ENCODE peak calls at places on chromosomes 13 and 19, in five cellular contexts. P is effector memory CD4-positive, alpha-beta T cell; G is heart left ventricle; W is mesendoderm; R is PC-9. I is an unnamed sample. For H3K4me1, the result is how much of the 10 kb centered on the place peaks cover.

GRCh38 chr19:28288850-28289249 is 924.1 kb downstream of the UQCRFS1 start:
- DNase-seq in P (no peak), G (no peak), W (no peak), R (no peak), I (no peak)

GRCh38 chr13:110024646-110024980 is 238.2 kb upstream of the IRS2 start:
- DNase-seq in P (no peak), G (no peak), W (no peak), R (no peak), I (no peak)

GRCh38 chr13:98254541-98254940 is 77.5 kb upstream of the RNF113B start:
- DNase-seq in P (no peak), G (no peak), W (no peak), R (no peak), I (no peak)

GRCh38 chr19:38707512-38708114 is 36.7 kb downstream of the CAPN12 start:
- DNase-seq in P (no peak), G (peak), W (no peak), R (peak), I (peak)

GRCh38 chr13:65615506-65615905 is 1614.6 kb downstream of the PCDH9 start:
- DNase-seq in P (no peak), G (no peak), W (no peak), R (no peak), I (no peak)

GRCh38 chr19:35555301-35556005 is 8.0 kb downstream of the ATP4A start:
- DNase-seq in P (no peak), G (no peak), W (peak), R (no peak), I (no peak)

GRCh38 chr13:101695870-101696516 is 243.5 kb downstream of the ITGBL1 start:
- DNase-seq in P (no peak), G (peak), W (no peak), R (no peak), I (peak)

GRCh38 chr19:1027020-1027952 is 878 bp downstream of the CNN2 start:
- DNase-seq in P (no peak), G (no peak), W (peak), R (no peak), I (peak)

GRCh38 chr13:90974249-90974954 is 373.1 kb upstream of the MIR17HG start:
- DNase-seq in P (no peak), G (no peak), W (no peak), R (no peak), I (no peak)

GRCh38 chr13:57992416-57992815 is 360.9 kb downstream of the PCDH17 start:
- DNase-seq in P (no peak), G (no peak), W (no peak), R (no peak), I (no peak)

GRCh38 chr13:109871018-109871370 is 84.6 kb upstream of the IRS2 start:
- DNase-seq in P (no peak), G (no peak), W (no peak), R (peak), I (no peak)

GRCh38 chr19:37511186-37511585 is 4.4 kb downstream of the ZNF793 start:
- DNase-seq in P (no peak), G (no peak), W (no peak), R (no peak), I (no peak)

GRCh38 chr13:83286737-83287136 is 595.5 kb downstream of the SLITRK1 start:
- DNase-seq in P (no peak), G (no peak), W (no peak), R (no peak), I (no peak)

GRCh38 chr13:39410089-39410901 is 192.7 kb downstream of the LHFPL6 start:
- DNase-seq in P (no peak), G (no peak), W (peak), R (no peak), I (no peak)

GRCh38 chr13:21354721-21355120 is 104.4 kb downstream of the ZDHHC20 start:
- DNase-seq in P (no peak), G (no peak), W (no peak), R (no peak), I (no peak)

GRCh38 chr13:89239361-89240127 is 1568.4 kb downstream of the SLITRK5 start:
- DNase-seq in P (no peak), G (no peak), W (no peak), R (no peak), I (no peak)

GRCh38 chr19:49064029-49064629 is 489 bp downstream of the NTF4 start:
- DNase-seq in P (no peak), G (no peak), W (peak), R (no peak), I (no peak)

GRCh38 chr13:111005364-111005763 is 90.5 kb upstream of the ANKRD10 start:
- DNase-seq in P (no peak), G (peak), W (peak), R (no peak), I (no peak)

GRCh38 chr13:33606692-33607091 is 211.3 kb upstream of the RFC3 start:
- DNase-seq in P (no peak), G (no peak), W (peak), R (no peak), I (no peak)

GRCh38 chr13:25375727-25376358 is 4.1 kb downstream of the ATP8A2 start:
- DNase-seq in P (peak), G (no peak), W (peak), R (no peak), I (no peak)

GRCh38 chr19:283395-283794 is 7.8 kb downstream of the PLPP2 start:
- DNase-seq in P (no peak), G (no peak), W (no peak), R (no peak), I (no peak)

GRCh38 chr13:109447667-109448066 is 338.7 kb downstream of the IRS2 start:
- DNase-seq in P (no peak), G (no peak), W (no peak), R (no peak), I (no peak)

GRCh38 chr13:80558074-80558473 is 217.1 kb upstream of the SPRY2 start:
- DNase-seq in P (no peak), G (no peak), W (no peak), R (no peak), I (no peak)

GRCh38 chr19:8545743-8546142 is 31.5 kb downstream of the MYO1F start:
- DNase-seq in P (no peak), G (no peak), W (no peak), R (no peak), I (no peak)

GRCh38 chr13:71610876-71611275 is 256.1 kb downstream of the DACH1 start:
- DNase-seq in P (no peak), G (no peak), W (no peak), R (no peak), I (no peak)

GRCh38 chr13:47796816-47797215 is 204.3 kb downstream of the SUCLA2 start:
- DNase-seq in P (no peak), G (peak), W (no peak), R (no peak), I (peak)

GRCh38 chr19:12331211-12331941 is 2.1 kb downstream of the ZNF563 start:
- DNase-seq in P (no peak), G (peak), W (no peak), R (no peak), I (no peak)

GRCh38 chr13:64078025-64078424 is 2662.4 kb upstream of the PCDH20 start:
- DNase-seq in P (no peak), G (no peak), W (no peak), R (peak), I (no peak)

GRCh38 chr19:46972301-46972700 is 47.3 kb upstream of the NPAS1 start:
- DNase-seq in P (no peak), G (no peak), W (no peak), R (peak), I (peak)

GRCh38 chr13:110287031-110287828 is 19.7 kb downstream of the COL4A1 start:
- DNase-seq in P (no peak), G (peak), W (no peak), R (peak), I (no peak)

GRCh38 chr19:13600091-13600490 is 93.8 kb upstream of the CACNA1A start:
- DNase-seq in P (no peak), G (no peak), W (no peak), R (no peak), I (no peak)

GRCh38 chr13:45331123-45331619 is 9.8 kb downstream of the TPT1 start:
- DNase-seq in P (no peak), G (no peak), W (no peak), R (no peak), I (no peak)

GRCh38 chr19:12695997-12696365 is 450 bp downstream of the FBXW9 start:
- DNase-seq in P (no peak), G (no peak), W (no peak), R (no peak), I (peak)

GRCh38 chr13:110250258-110250891 is 56.6 kb downstream of the COL4A1 start:
- DNase-seq in P (no peak), G (peak), W (no peak), R (no peak), I (peak)

GRCh38 chr13:92896842-92897241 is 329.8 kb upstream of the GPC6 start:
- DNase-seq in P (no peak), G (no peak), W (peak), R (no peak), I (no peak)

GRCh38 chr13:36385471-36385870 is 39.3 kb upstream of the SPART start:
- DNase-seq in P (no peak), G (no peak), W (no peak), R (no peak), I (no peak)

DNA sequence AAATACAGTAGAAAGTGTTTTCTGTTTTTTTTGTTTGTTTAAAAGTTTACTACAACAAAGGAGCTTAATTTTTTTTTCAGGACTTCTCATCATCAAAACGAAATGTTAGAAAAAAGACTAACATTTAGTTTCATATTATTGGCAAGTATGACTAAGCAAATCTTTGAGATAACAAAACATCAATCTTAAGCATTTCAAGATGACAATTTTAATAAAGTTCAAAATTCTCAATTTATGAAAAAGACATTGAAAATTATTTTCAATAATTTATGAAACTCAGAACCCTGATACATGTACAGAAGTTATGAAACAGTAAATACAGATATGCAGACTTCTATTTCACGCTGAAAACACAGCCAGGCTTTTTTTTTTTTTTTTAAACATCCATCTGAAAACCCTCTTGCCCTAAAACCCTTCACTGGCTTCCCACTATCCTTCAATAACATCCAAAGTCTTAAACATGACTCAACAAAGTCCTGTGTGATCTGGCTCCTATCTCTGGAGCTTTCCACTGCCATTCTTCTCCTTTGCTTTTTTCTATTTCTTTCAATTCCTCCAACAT is 3.9 kb downstream of the RBM26 start:
- DNase-seq in P (no peak), G (no peak), W (no peak), R (no peak), I (no peak)
- H3K27ac ChIP-seq in P (no peak), G (peak), W (no peak), R (peak), I (no peak)

GRCh38 chr19:6271251-6271650 is 8.5 kb downstream of the MLLT1 start:
- DNase-seq in P (no peak), G (no peak), W (peak), R (no peak), I (peak)

GRCh38 chr19:6272913-6273600 is 6.7 kb downstream of the MLLT1 start:
- DNase-seq in P (no peak), G (no peak), W (no peak), R (no peak), I (no peak)

GRCh38 chr19:6272411-6272791 is 7.4 kb downstream of the MLLT1 start:
- DNase-seq in P (no peak), G (no peak), W (no peak), R (no peak), I (no peak)

GRCh38 chr19:6270822-6271221 is 9.0 kb downstream of the MLLT1 start:
- DNase-seq in P (no peak), G (no peak), W (no peak), R (no peak), I (no peak)

DNA sequence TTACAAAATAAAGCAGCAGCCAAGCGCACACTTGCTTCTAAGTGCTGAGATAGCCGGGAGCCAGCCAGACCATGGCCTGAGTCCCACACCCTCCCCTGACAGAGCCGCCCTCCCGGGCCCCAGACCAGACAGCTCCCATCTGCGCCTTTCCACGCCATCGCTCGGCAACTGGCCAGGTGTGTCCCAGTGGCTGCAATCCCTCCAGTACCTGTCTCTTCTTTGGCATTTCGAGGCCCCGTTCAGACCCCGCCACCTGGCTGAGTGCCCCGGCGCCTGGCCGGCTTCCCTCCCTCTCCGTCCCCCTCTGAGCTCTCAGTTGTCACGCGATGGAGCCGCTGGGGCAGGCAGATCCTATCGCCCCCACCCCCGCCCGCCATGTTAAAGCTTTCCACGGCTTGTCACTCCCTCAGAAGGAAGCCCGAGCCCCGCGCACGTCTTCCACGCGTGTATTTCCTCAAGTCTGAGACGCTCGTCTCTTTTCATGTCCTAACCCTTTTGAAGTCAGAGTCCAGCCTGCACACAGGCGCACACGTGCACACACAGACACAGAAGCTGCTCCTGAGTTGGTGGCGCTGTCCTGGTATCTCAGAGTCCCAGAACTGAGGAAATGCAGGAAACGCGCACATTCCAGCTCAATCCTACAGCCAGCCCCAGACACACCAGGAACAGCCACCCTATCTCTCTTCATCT is 7.9 kb downstream of the MLLT1 start:
- DNase-seq in P (no peak), G (peak), W (peak), R (no peak), I (peak)
- H3K4me3 ChIP-seq in P (no peak), G (peak), W (no peak), R (no peak), I (peak)

GRCh38 chr13:106530907-106531520 is 4.4 kb downstream of the EFNB2 start:
- DNase-seq in P (no peak), G (no peak), W (peak), R (no peak), I (no peak)
- H3K4me1 ChIP-seq in P (under half), G (under half), W (under half), R (under half), I (under half)

GRCh38 chr13:73874460-73874859 is 259.7 kb downstream of the KLF12 start:
- DNase-seq in P (no peak), G (no peak), W (no peak), R (no peak), I (no peak)

GRCh38 chr13:73877399-73877798 is 256.8 kb downstream of the KLF12 start:
- DNase-seq in P (no peak), G (no peak), W (no peak), R (no peak), I (no peak)

GRCh38 chr13:73879346-73880020 is 254.7 kb downstream of the KLF12 start:
- DNase-seq in P (no peak), G (no peak), W (no peak), R (no peak), I (no peak)

GRCh38 chr13:73872397-73872796 is 261.8 kb downstream of the KLF12 start:
- DNase-seq in P (no peak), G (no peak), W (no peak), R (no peak), I (no peak)

GRCh38 chr13:73876323-73876722 is 257.9 kb downstream of the KLF12 start:
- DNase-seq in P (no peak), G (no peak), W (peak), R (no peak), I (no peak)
- H3K27ac ChIP-seq in P (no peak), G (no peak), W (no peak), R (no peak), I (no peak)

DNA sequence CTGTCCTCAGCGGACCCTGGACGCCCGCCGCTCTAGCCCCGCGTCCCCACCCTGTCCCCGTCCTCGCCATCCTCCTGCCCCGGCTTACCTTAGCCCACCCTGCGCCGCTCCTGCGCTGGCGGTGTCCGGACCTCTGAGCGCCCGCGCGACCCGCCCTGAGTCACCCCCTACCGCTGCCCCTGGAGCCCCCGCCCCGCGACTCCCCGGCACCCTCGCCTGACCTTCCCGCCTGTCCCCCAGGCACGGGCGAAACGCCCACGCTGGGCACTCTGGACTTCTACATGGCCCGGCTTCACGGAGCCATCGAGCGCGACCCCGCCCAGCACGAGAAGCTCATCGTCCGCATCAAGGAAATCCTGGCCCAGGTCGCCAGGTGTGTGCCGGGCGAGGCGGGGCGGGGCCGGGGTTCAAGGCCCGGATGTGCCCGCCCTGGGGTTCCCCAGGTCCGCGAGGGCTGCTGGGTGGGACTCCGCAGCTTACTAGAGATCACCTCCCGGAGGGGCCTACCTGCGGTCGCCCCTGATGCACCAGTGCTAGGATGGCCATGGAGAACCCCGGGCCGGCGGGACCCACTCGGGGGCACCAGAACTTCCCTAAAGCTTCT is 5.1 kb downstream of the HMG20B start:
- DNase-seq in P (no peak), G (no peak), W (peak), R (no peak), I (peak)
- H3K4me3 ChIP-seq in P (no peak), G (no peak), W (no peak), R (no peak), I (no peak)

GRCh38 chr13:102854675-102855074 is 8.8 kb downstream of the ERCC5 start:
- DNase-seq in P (no peak), G (no peak), W (no peak), R (no peak), I (no peak)
- H3K4me1 ChIP-seq in P (under half), G (under half), W (under half), R (under half), I (under half)

GRCh38 chr19:45249261-45250033 is 1.6 kb upstream of the MARK4 start:
- DNase-seq in P (no peak), G (no peak), W (no peak), R (no peak), I (no peak)
- H3K27ac ChIP-seq in P (no peak), G (no peak), W (no peak), R (no peak), I (no peak)

GRCh38 chr19:56117376-56117884 is 3.7 kb downstream of the ZNF787 start:
- DNase-seq in P (no peak), G (no peak), W (no peak), R (peak), I (peak)

GRCh38 chr19:56117889-56118288 is 3.2 kb downstream of the ZNF787 start:
- DNase-seq in P (no peak), G (no peak), W (no peak), R (peak), I (no peak)

GRCh38 chr19:56119585-56119978 is 1.5 kb downstream of the ZNF787 start:
- DNase-seq in P (no peak), G (no peak), W (no peak), R (peak), I (no peak)

GRCh38 chr19:56120002-56120370 is 1.1 kb downstream of the ZNF787 start:
- DNase-seq in P (no peak), G (no peak), W (no peak), R (no peak), I (no peak)

GRCh38 chr19:56118666-56119584 is 2.2 kb downstream of the ZNF787 start:
- DNase-seq in P (no peak), G (no peak), W (no peak), R (peak), I (peak)
- H3K4me3 ChIP-seq in P (no peak), G (peak), W (no peak), R (peak), I (no peak)

GRCh38 chr19:2043864-2044708 is 7.0 kb downstream of the MKNK2 start:
- DNase-seq in P (no peak), G (no peak), W (no peak), R (no peak), I (peak)
- H3K4me1 ChIP-seq in P (half or more), G (half or more), W (under half), R (under half), I (under half)

DNA sequence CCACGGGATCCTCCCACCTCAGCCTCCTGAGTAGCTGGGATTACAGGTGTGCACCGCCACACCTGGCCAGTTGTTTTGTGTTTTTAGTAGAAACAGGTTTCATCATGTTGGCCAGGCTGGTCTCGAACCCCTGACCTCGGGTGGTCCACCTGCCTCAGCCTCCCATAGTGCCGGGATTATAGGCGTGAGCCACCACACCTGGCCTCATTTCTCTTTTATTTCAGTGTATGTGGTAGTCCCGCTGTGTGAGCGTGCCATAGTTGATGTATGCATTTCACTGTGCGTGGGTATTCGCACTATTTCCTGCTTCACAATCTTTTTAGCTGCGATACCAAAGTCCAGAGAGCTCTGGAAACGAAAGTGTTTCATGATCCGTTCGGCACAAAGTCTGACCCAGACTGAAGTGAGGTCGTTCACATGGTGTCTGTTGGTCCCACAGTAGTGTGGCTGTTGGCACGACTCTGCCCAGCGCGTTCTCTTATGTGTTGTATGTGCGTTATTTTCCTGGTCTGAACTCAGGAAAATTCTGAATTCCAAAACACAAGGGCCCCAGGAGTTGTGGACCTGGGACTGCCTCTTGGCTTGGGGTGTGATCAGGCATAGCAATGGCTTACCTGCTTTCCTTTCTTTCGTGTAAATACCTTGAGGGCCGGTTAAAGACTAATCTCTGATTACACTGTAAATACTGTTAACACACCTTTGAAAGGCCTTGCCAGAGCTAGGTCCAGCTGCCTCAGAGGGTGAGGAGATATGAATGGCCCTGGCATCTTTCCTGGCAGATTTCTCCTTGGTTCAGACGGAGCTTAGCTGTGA is 8.6 kb downstream of the EPN1 start:
- DNase-seq in P (no peak), G (no peak), W (no peak), R (no peak), I (peak)
- H3K27ac ChIP-seq in P (no peak), G (no peak), W (no peak), R (no peak), I (no peak)